ENCODE peak calls at places on chromosomes 5 and 9, in eight cellular contexts. O, F, G, Y, I, Q, K and C are unnamed samples.

GRCh38 chr5:74865293-74865798 is 841 bp downstream of the FAM169A start:
- DNase-seq in O (no peak), F (no peak), G (no peak), Y (no peak), I (no peak), Q (no peak), K (no peak), C (no peak)

GRCh38 chr9:106830527-106831140 is 32.3 kb upstream of the ZNF462 start:
- DNase-seq in O (peak; percentile 9), F (no peak), G (peak; percentile 11), Y (no peak), I (no peak), Q (peak; percentile 6), K (no peak), C (no peak)

GRCh38 chr5:101045689-101046088 is 142.6 kb upstream of the ST8SIA4 start:
- DNase-seq in O (no peak), F (no peak), G (no peak), Y (no peak), I (no peak), Q (no peak), K (no peak), C (no peak)

GRCh38 chr5:154506716-154507080 is 28.7 kb upstream of the HAND1 start:
- DNase-seq in O (no peak), F (no peak), G (no peak), Y (no peak), I (no peak), Q (no peak), K (no peak), C (no peak)

GRCh38 chr9:35258665-35259474 is 97.1 kb downstream of the UNC13B start:
- DNase-seq in O (peak; percentile 73), F (peak; percentile 43), G (peak; percentile 44), Y (peak; percentile 25), I (peak; percentile 44), Q (peak; percentile 78), K (peak; percentile 75), C (peak; percentile 56)

GRCh38 chr9:127763918-127764384 is 14.5 kb downstream of the SH2D3C start:
- DNase-seq in O (peak; percentile 85), F (no peak), G (no peak), Y (no peak), I (no peak), Q (no peak), K (peak; percentile 49), C (no peak)

GRCh38 chr9:113566712-113567071 is 103.2 kb downstream of the RGS3 start:
- DNase-seq in O (no peak), F (no peak), G (no peak), Y (no peak), I (no peak), Q (no peak), K (no peak), C (peak; percentile 46)

GRCh38 chr5:1468247-1468612 is 23.0 kb upstream of the SLC6A3 start:
- DNase-seq in O (no peak), F (no peak), G (no peak), Y (peak; percentile 15), I (no peak), Q (no peak), K (no peak), C (no peak)

GRCh38 chr9:88757406-88758010 is 222.5 kb downstream of the NXNL2 start:
- DNase-seq in O (no peak), F (no peak), G (no peak), Y (no peak), I (no peak), Q (no peak), K (no peak), C (peak; percentile 12)

GRCh38 chr9:5438301-5439162 is 807 bp upstream of the PLGRKT start:
- DNase-seq in O (no peak), F (no peak), G (peak; percentile 73), Y (no peak), I (peak; percentile 49), Q (peak; percentile 44), K (peak; percentile 41), C (no peak)

GRCh38 chr5:135493406-135494180 is 41.4 kb upstream of the TIFAB start:
- DNase-seq in O (no peak), F (no peak), G (peak; percentile 89), Y (no peak), I (peak; percentile 86), Q (no peak), K (peak; percentile 52), C (no peak)

GRCh38 chr9:114405294-114406034 is 17.7 kb upstream of the AKNA start:
- DNase-seq in O (peak; percentile 84), F (no peak), G (peak; percentile 43), Y (peak; percentile 86), I (peak; percentile 72), Q (no peak), K (peak; percentile 76), C (peak; percentile 56)

GRCh38 chr5:171773106-171773505 is 12.5 kb upstream of the SMIM23 start:
- DNase-seq in O (no peak), F (no peak), G (no peak), Y (no peak), I (no peak), Q (no peak), K (no peak), C (no peak)

GRCh38 chr5:27312291-27312690 is 273.9 kb upstream of the CDH9 start:
- DNase-seq in O (no peak), F (no peak), G (no peak), Y (no peak), I (no peak), Q (no peak), K (no peak), C (no peak)

GRCh38 chr5:39217365-39218281 is 1.7 kb downstream of the FYB1 start:
- DNase-seq in O (peak; percentile 74), F (peak; percentile 74), G (peak; percentile 46), Y (peak; percentile 55), I (peak; percentile 71), Q (peak; percentile 65), K (peak; percentile 75), C (peak; percentile 79)

GRCh38 chr9:110152704-110153374 is 55.1 kb downstream of the C9orf152 start:
- DNase-seq in O (no peak), F (peak; percentile 22), G (no peak), Y (peak; percentile 38), I (no peak), Q (no peak), K (no peak), C (no peak)

GRCh38 chr9:110143969-110144545 is 63.9 kb downstream of the C9orf152 start:
- DNase-seq in O (no peak), F (no peak), G (no peak), Y (no peak), I (no peak), Q (no peak), K (no peak), C (no peak)

GRCh38 chr9:110146371-110146770 is 61.6 kb downstream of the C9orf152 start:
- DNase-seq in O (no peak), F (no peak), G (no peak), Y (no peak), I (no peak), Q (no peak), K (no peak), C (no peak)

GRCh38 chr9:110148868-110149267 is 59.1 kb downstream of the C9orf152 start:
- DNase-seq in O (no peak), F (no peak), G (no peak), Y (no peak), I (no peak), Q (no peak), K (no peak), C (no peak)

GRCh38 chr9:110148384-110148783 is 59.6 kb downstream of the C9orf152 start:
- DNase-seq in O (no peak), F (no peak), G (no peak), Y (no peak), I (no peak), Q (no peak), K (no peak), C (no peak)
- H3K4me3 ChIP-seq in O (peak overlapping the region; percentile 7), F (no peak overlapping the region), G (no peak overlapping the region), Y (no peak overlapping the region), I (no peak overlapping the region), Q (no peak overlapping the region), K (no peak overlapping the region), C (no peak overlapping the region)

GRCh38 chr5:122909470-122910100 is 64.2 kb downstream of the SNX24 start:
- DNase-seq in O (no peak), F (no peak), G (peak; percentile 50), Y (no peak), I (no peak), Q (no peak), K (no peak), C (no peak)
- H3K4me1 ChIP-seq in O (no peaks in the 10 kb centered on the region), F (peaks cover 5% of the 10 kb centered on the region), G (peaks cover 18% of the 10 kb centered on the region), Y (no peaks in the 10 kb centered on the region), I (peaks cover 11% of the 10 kb centered on the region), Q (peaks cover 7% of the 10 kb centered on the region), K (no peaks in the 10 kb centered on the region), C (no peaks in the 10 kb centered on the region)

GRCh38 chr5:119332978-119333401 is 22.8 kb upstream of the TNFAIP8 start:
- DNase-seq in O (no peak), F (no peak), G (no peak), Y (no peak), I (no peak), Q (no peak), K (no peak), C (no peak)
- H3K4me3 ChIP-seq in O (peak overlapping the region; percentile 41), F (no peak overlapping the region), G (no peak overlapping the region), Y (no peak overlapping the region), I (no peak overlapping the region), Q (no peak overlapping the region), K (no peak overlapping the region), C (no peak overlapping the region)

GRCh38 chr9:68740561-68740960 is 35.5 kb downstream of the PIP5K1B start:
- DNase-seq in O (no peak), F (peak; percentile 5), G (no peak), Y (no peak), I (no peak), Q (no peak), K (no peak), C (no peak)
- H3K4me1 ChIP-seq in O (peaks cover 28% of the 10 kb centered on the region), F (no peaks in the 10 kb centered on the region), G (no peaks in the 10 kb centered on the region), Y (no peaks in the 10 kb centered on the region), I (no peaks in the 10 kb centered on the region), Q (peaks cover 11% of the 10 kb centered on the region), K (no peaks in the 10 kb centered on the region), C (peaks cover 9% of the 10 kb centered on the region)

GRCh38 chr5:151023047-151023615 is 2.7 kb downstream of the GPX3 start:
- DNase-seq in O (peak; percentile 85), F (no peak), G (peak; percentile 58), Y (no peak), I (no peak), Q (no peak), K (peak; percentile 94), C (no peak)
- H3K4me3 ChIP-seq in O (no peak overlapping the region), F (no peak overlapping the region), G (no peak overlapping the region), Y (no peak overlapping the region), I (no peak overlapping the region), Q (peak overlapping the region; percentile 61), K (no peak overlapping the region), C (no peak overlapping the region)

DNA sequence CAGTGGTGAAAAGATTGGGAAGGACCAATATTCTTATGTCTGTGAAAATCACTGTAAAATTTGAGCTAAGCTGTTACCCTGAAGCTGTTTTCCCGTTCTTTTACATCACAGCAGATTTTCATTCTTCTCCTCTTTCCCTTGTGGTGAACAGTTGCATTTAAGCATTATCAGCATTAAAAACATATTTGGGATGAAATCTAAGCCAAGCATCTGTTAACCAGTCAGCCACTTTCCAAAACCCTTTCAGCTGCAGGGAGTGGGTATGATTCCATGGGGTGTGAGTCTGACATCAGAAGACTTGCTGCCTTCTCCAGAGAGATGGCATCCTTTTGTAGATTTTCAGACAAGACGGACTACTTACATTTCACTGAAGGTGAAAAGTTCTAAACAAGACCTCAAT is 97.2 kb downstream of the TRIO start:
- DNase-seq in O (no peak), F (no peak), G (peak; percentile 36), Y (no peak), I (no peak), Q (no peak), K (no peak), C (no peak)
- H3K4me1 ChIP-seq in O (peaks cover 32% of the 10 kb centered on the region), F (peaks cover 99% of the 10 kb centered on the region), G (peaks cover 42% of the 10 kb centered on the region), Y (peaks cover 3% of the 10 kb centered on the region), I (peaks cover 27% of the 10 kb centered on the region), Q (peaks cover 34% of the 10 kb centered on the region), K (peaks cover 16% of the 10 kb centered on the region), C (peaks cover 4% of the 10 kb centered on the region)